ENCODE peak calls at places on chromosomes 13 and 19, in four cellular contexts. T is posterior cingulate gyrus, J is ELR, F is amniotic epithelial cell. Z is an unnamed sample.

GRCh38 chr13:113550453-113550852 is 34.1 kb upstream of the TFDP1 start:
- DNase-seq in J (no peak), F (no peak), T (no peak), Z (no peak)

GRCh38 chr19:38596057-38596981 is 21.4 kb downstream of the MAP4K1 start:
- DNase-seq in T (no peak), F (no peak), J (peak), Z (no peak)

GRCh38 chr19:21202865-21203494 is 61.1 kb downstream of the ZNF431 start:
- DNase-seq in T (peak), J (peak), F (peak), Z (peak)

GRCh38 chr13:38979891-38980627 is 10.6 kb downstream of the STOML3 start:
- DNase-seq in T (peak), J (no peak), F (no peak), Z (no peak)

GRCh38 chr13:47033216-47033615 is 136.4 kb upstream of the HTR2A start:
- DNase-seq in F (peak), J (peak), T (no peak), Z (peak)

GRCh38 chr19:35717665-35718344 is at the start of gene KMT2B:
- DNase-seq in F (no peak), J (no peak), T (no peak), Z (no peak)

GRCh38 chr13:113794086-113794485 is 35.1 kb downstream of the TMEM255B start:
- DNase-seq in T (no peak), J (no peak), F (no peak), Z (no peak)

GRCh38 chr19:18297308-18297707 is 15.9 kb upstream of the JUND start:
- DNase-seq in J (no peak), T (no peak), F (peak), Z (no peak)

GRCh38 chr13:48125794-48126228 is 30.9 kb upstream of the MED4 start:
- DNase-seq in F (peak), J (peak), T (no peak), Z (peak)

GRCh38 chr19:3097442-3097871 is 3.3 kb downstream of the GNA11 start:
- DNase-seq in T (no peak), F (no peak), J (no peak), Z (no peak)

GRCh38 chr13:31722684-31723083 is 16.6 kb upstream of the RXFP2 start:
- DNase-seq in T (no peak), F (no peak), J (no peak), Z (no peak)

GRCh38 chr19:16185925-16186234 is 670 bp downstream of the FAM32A start:
- DNase-seq in T (no peak), J (no peak), F (no peak), Z (no peak)

GRCh38 chr13:109148243-109148642 is 518.8 kb downstream of the MYO16 start:
- DNase-seq in J (peak), T (no peak), F (peak), Z (peak)

GRCh38 chr19:12695514-12695913 is 917 bp downstream of the FBXW9 start:
- DNase-seq in J (no peak), T (no peak), F (no peak), Z (no peak)

GRCh38 chr13:20080377-20081164 is 80.3 kb downstream of the GJA3 start:
- DNase-seq in J (no peak), F (no peak), T (no peak), Z (no peak)

GRCh38 chr13:79245937-79246574 is 160.0 kb downstream of the RBM26 start:
- DNase-seq in T (no peak), J (no peak), F (no peak), Z (no peak)

GRCh38 chr13:113489549-113490495 is 689 bp downstream of the DCUN1D2 start:
- DNase-seq in T (no peak), F (peak), J (peak), Z (peak)

GRCh38 chr13:108609353-108609752 is 20.1 kb upstream of the MYO16 start:
- DNase-seq in T (no peak), F (peak), J (peak), Z (peak)

GRCh38 chr19:1651061-1651547 is 1.3 kb downstream of the TCF3 start:
- DNase-seq in J (peak), F (no peak), T (no peak), Z (no peak)

GRCh38 chr19:57245066-57245465 is 4.6 kb downstream of the ZNF805 start:
- DNase-seq in J (no peak), F (no peak), T (no peak), Z (no peak)

GRCh38 chr19:8631425-8631819 is 989 bp downstream of the NFILZ start:
- DNase-seq in T (no peak), F (no peak), J (no peak), Z (peak)

GRCh38 chr19:33501957-33502356 is 19.6 kb downstream of the PEPD start:
- DNase-seq in F (no peak), T (no peak), J (no peak), Z (no peak)

GRCh38 chr19:1832046-1832663 is 16.1 kb downstream of the REXO1 start:
- DNase-seq in T (no peak), F (no peak), J (no peak), Z (no peak)

GRCh38 chr19:41945135-41945766 is 13.9 kb downstream of the RABAC1 start:
- DNase-seq in J (no peak), F (no peak), T (no peak), Z (no peak)

GRCh38 chr13:112366907-112367646 is 9.1 kb upstream of the SPACA7 start:
- DNase-seq in F (no peak), T (no peak), J (no peak), Z (no peak)